ENCODE peak calls at places on chromosomes 7 and 10, in five cellular contexts. One of them, this sample, is unnamed.

GRCh38 chr7:100367676-100368613 is 5.3 kb upstream of the PILRA start:
- DNase-seq in dermis microvascular lymphatic vessel endothelial cell: no peak
- DNase-seq in hypothalamus: no peak
- DNase-seq in fibroblast of pulmonary artery: no peak
- DNase-seq in heart left ventricle: peak
- DNase-seq in this sample: no peak

GRCh38 chr10:110850990-110851389 is 20.7 kb upstream of the PDCD4 start:
- DNase-seq in dermis microvascular lymphatic vessel endothelial cell: no peak
- DNase-seq in hypothalamus: no peak
- DNase-seq in heart left ventricle: no peak
- DNase-seq in fibroblast of pulmonary artery: no peak
- DNase-seq in this sample: no peak

GRCh38 chr7:102317231-102318059 is 30.8 kb downstream of the SH2B2 start:
- DNase-seq in dermis microvascular lymphatic vessel endothelial cell: no peak
- DNase-seq in heart left ventricle: no peak
- DNase-seq in hypothalamus: no peak
- DNase-seq in fibroblast of pulmonary artery: no peak
- DNase-seq in this sample: peak

GRCh38 chr7:142859829-142860228 is 5.0 kb downstream of the EPHB6 start:
- DNase-seq in hypothalamus: peak
- DNase-seq in heart left ventricle: no peak
- DNase-seq in dermis microvascular lymphatic vessel endothelial cell: no peak
- DNase-seq in fibroblast of pulmonary artery: peak
- DNase-seq in this sample: no peak

GRCh38 chr7:151632750-151633515 is 113.2 kb upstream of the RHEB start:
- DNase-seq in fibroblast of pulmonary artery: peak
- DNase-seq in dermis microvascular lymphatic vessel endothelial cell: no peak
- DNase-seq in heart left ventricle: peak
- DNase-seq in hypothalamus: peak
- DNase-seq in this sample: peak

GRCh38 chr7:155706376-155706775 is 61.9 kb downstream of the RBM33 start:
- DNase-seq in dermis microvascular lymphatic vessel endothelial cell: no peak
- DNase-seq in heart left ventricle: no peak
- DNase-seq in hypothalamus: no peak
- DNase-seq in fibroblast of pulmonary artery: no peak
- DNase-seq in this sample: no peak

GRCh38 chr7:26668821-26669220 is 195.6 kb downstream of the SKAP2 start:
- DNase-seq in hypothalamus: no peak
- DNase-seq in dermis microvascular lymphatic vessel endothelial cell: no peak
- DNase-seq in heart left ventricle: no peak
- DNase-seq in fibroblast of pulmonary artery: no peak
- DNase-seq in this sample: no peak

GRCh38 chr10:117603726-117604125 is 61.2 kb downstream of the EMX2 start:
- DNase-seq in heart left ventricle: no peak
- DNase-seq in fibroblast of pulmonary artery: no peak
- DNase-seq in hypothalamus: no peak
- DNase-seq in dermis microvascular lymphatic vessel endothelial cell: no peak
- DNase-seq in this sample: no peak

GRCh38 chr7:152853236-152853635 is 93.7 kb downstream of the ACTR3B start:
- DNase-seq in fibroblast of pulmonary artery: no peak
- DNase-seq in hypothalamus: no peak
- DNase-seq in dermis microvascular lymphatic vessel endothelial cell: no peak
- DNase-seq in heart left ventricle: no peak
- DNase-seq in this sample: no peak

GRCh38 chr10:72334196-72334831 is 20.4 kb downstream of the DNAJB12 start:
- DNase-seq in hypothalamus: peak
- DNase-seq in heart left ventricle: peak
- DNase-seq in fibroblast of pulmonary artery: peak
- DNase-seq in dermis microvascular lymphatic vessel endothelial cell: no peak
- DNase-seq in this sample: peak

GRCh38 chr7:87507446-87507845 is 32.0 kb upstream of the ABCB4 start:
- DNase-seq in hypothalamus: no peak
- DNase-seq in heart left ventricle: no peak
- DNase-seq in fibroblast of pulmonary artery: no peak
- DNase-seq in dermis microvascular lymphatic vessel endothelial cell: no peak
- DNase-seq in this sample: peak

GRCh38 chr7:1455241-1455939 is 3.9 kb downstream of the MICALL2 start:
- DNase-seq in hypothalamus: no peak
- DNase-seq in dermis microvascular lymphatic vessel endothelial cell: no peak
- DNase-seq in heart left ventricle: no peak
- DNase-seq in fibroblast of pulmonary artery: no peak
- DNase-seq in this sample: no peak

GRCh38 chr7:95550546-95550945 is 45.8 kb downstream of the PDK4 start:
- DNase-seq in fibroblast of pulmonary artery: no peak
- DNase-seq in hypothalamus: peak
- DNase-seq in dermis microvascular lymphatic vessel endothelial cell: no peak
- DNase-seq in heart left ventricle: no peak
- DNase-seq in this sample: no peak

GRCh38 chr10:4847580-4848020 is 21.6 kb downstream of the AKR1E2 start:
- DNase-seq in dermis microvascular lymphatic vessel endothelial cell: no peak
- DNase-seq in heart left ventricle: no peak
- DNase-seq in hypothalamus: peak
- DNase-seq in fibroblast of pulmonary artery: peak
- DNase-seq in this sample: no peak

GRCh38 chr7:110170762-110171161 is 920.2 kb upstream of the LRRN3 start:
- DNase-seq in heart left ventricle: no peak
- DNase-seq in dermis microvascular lymphatic vessel endothelial cell: no peak
- DNase-seq in fibroblast of pulmonary artery: no peak
- DNase-seq in hypothalamus: no peak
- DNase-seq in this sample: peak

GRCh38 chr10:51423121-51423452 is 276.3 kb downstream of the CSTF2T start:
- DNase-seq in dermis microvascular lymphatic vessel endothelial cell: no peak
- DNase-seq in fibroblast of pulmonary artery: no peak
- DNase-seq in heart left ventricle: no peak
- DNase-seq in hypothalamus: no peak
- DNase-seq in this sample: no peak

GRCh38 chr10:88336316-88336715 is 246.8 kb downstream of the RNLS start:
- DNase-seq in hypothalamus: no peak
- DNase-seq in dermis microvascular lymphatic vessel endothelial cell: no peak
- DNase-seq in fibroblast of pulmonary artery: no peak
- DNase-seq in heart left ventricle: no peak
- DNase-seq in this sample: no peak

GRCh38 chr10:113035724-113036312 is 85.8 kb downstream of the TCF7L2 start:
- DNase-seq in dermis microvascular lymphatic vessel endothelial cell: peak
- DNase-seq in fibroblast of pulmonary artery: no peak
- DNase-seq in hypothalamus: no peak
- DNase-seq in heart left ventricle: no peak
- DNase-seq in this sample: no peak

GRCh38 chr10:126972622-126973414 is 67.6 kb downstream of the DOCK1 start:
- DNase-seq in hypothalamus: peak
- DNase-seq in heart left ventricle: no peak
- DNase-seq in dermis microvascular lymphatic vessel endothelial cell: peak
- DNase-seq in fibroblast of pulmonary artery: peak
- DNase-seq in this sample: no peak

GRCh38 chr10:113161061-113161460 is 211.0 kb downstream of the TCF7L2 start:
- DNase-seq in dermis microvascular lymphatic vessel endothelial cell: no peak
- DNase-seq in hypothalamus: no peak
- DNase-seq in fibroblast of pulmonary artery: no peak
- DNase-seq in heart left ventricle: no peak
- DNase-seq in this sample: no peak

GRCh38 chr7:87213801-87214200 is 5.7 kb downstream of the TMEM243 start:
- DNase-seq in hypothalamus: no peak
- DNase-seq in dermis microvascular lymphatic vessel endothelial cell: no peak
- DNase-seq in heart left ventricle: no peak
- DNase-seq in fibroblast of pulmonary artery: no peak
- DNase-seq in this sample: no peak

GRCh38 chr7:106606120-106606519 is 54.8 kb downstream of the CCDC71L start:
- DNase-seq in hypothalamus: no peak
- DNase-seq in fibroblast of pulmonary artery: no peak
- DNase-seq in dermis microvascular lymphatic vessel endothelial cell: no peak
- DNase-seq in heart left ventricle: no peak
- DNase-seq in this sample: no peak

GRCh38 chr7:158732483-158733219 is 28.0 kb upstream of the NCAPG2 start:
- DNase-seq in fibroblast of pulmonary artery: no peak
- DNase-seq in dermis microvascular lymphatic vessel endothelial cell: no peak
- DNase-seq in heart left ventricle: no peak
- DNase-seq in hypothalamus: no peak
- DNase-seq in this sample: peak

GRCh38 chr7:129494041-129494440 is 8.3 kb upstream of the SMKR1 start:
- DNase-seq in fibroblast of pulmonary artery: peak
- DNase-seq in heart left ventricle: no peak
- DNase-seq in hypothalamus: no peak
- DNase-seq in dermis microvascular lymphatic vessel endothelial cell: no peak
- DNase-seq in this sample: no peak

GRCh38 chr10:79410315-79411094 is 34.9 kb downstream of the ZCCHC24 start:
- DNase-seq in fibroblast of pulmonary artery: no peak
- DNase-seq in heart left ventricle: peak
- DNase-seq in dermis microvascular lymphatic vessel endothelial cell: no peak
- DNase-seq in hypothalamus: no peak
- DNase-seq in this sample: no peak

GRCh38 chr10:89310092-89310886 is 8.4 kb downstream of the IFIT2 start:
- DNase-seq in hypothalamus: no peak
- DNase-seq in dermis microvascular lymphatic vessel endothelial cell: no peak
- DNase-seq in heart left ventricle: no peak
- DNase-seq in fibroblast of pulmonary artery: no peak
- DNase-seq in this sample: peak

GRCh38 chr10:5737352-5737751 is 52.7 kb downstream of the TASOR2 start:
- DNase-seq in fibroblast of pulmonary artery: no peak
- DNase-seq in hypothalamus: no peak
- DNase-seq in heart left ventricle: no peak
- DNase-seq in dermis microvascular lymphatic vessel endothelial cell: no peak
- DNase-seq in this sample: peak

GRCh38 chr7:86947956-86948355 is 111.5 kb downstream of the ELAPOR2 start:
- DNase-seq in heart left ventricle: no peak
- DNase-seq in dermis microvascular lymphatic vessel endothelial cell: peak
- DNase-seq in hypothalamus: no peak
- DNase-seq in fibroblast of pulmonary artery: peak
- DNase-seq in this sample: peak

GRCh38 chr10:103498936-103499638 is 5.6 kb downstream of the NEURL1 start:
- DNase-seq in hypothalamus: no peak
- DNase-seq in dermis microvascular lymphatic vessel endothelial cell: no peak
- DNase-seq in heart left ventricle: no peak
- DNase-seq in fibroblast of pulmonary artery: no peak
- DNase-seq in this sample: no peak

GRCh38 chr7:27142562-27143021 is 889 bp downstream of the HOXA5 start:
- DNase-seq in heart left ventricle: no peak
- DNase-seq in hypothalamus: no peak
- DNase-seq in dermis microvascular lymphatic vessel endothelial cell: no peak
- DNase-seq in fibroblast of pulmonary artery: no peak
- DNase-seq in this sample: no peak

GRCh38 chr10:12701696-12702095 is 299.8 kb downstream of the CCDC3 start:
- DNase-seq in dermis microvascular lymphatic vessel endothelial cell: peak
- DNase-seq in hypothalamus: no peak
- DNase-seq in fibroblast of pulmonary artery: no peak
- DNase-seq in heart left ventricle: no peak
- DNase-seq in this sample: no peak